ENCODE peak calls at places on chromosome 18, in four cellular contexts. E is H9, I is IMR-90, M is neuronal stem cell. Z is an unnamed sample. For H3K4me1, the result is how much of the 10 kb centered on the place peaks cover.

GRCh38 chr18:13464432-13465125 is 246.0 kb downstream of the LDLRAD4 start:
- DNase-seq in E (no peak), I (no peak), M (no peak), Z (no peak)

GRCh38 chr18:76657911-76658475 is 163.0 kb upstream of the ZNF516 start:
- DNase-seq in E (no peak), I (no peak), M (no peak), Z (no peak)

GRCh38 chr18:11147371-11147860 is 2.0 kb downstream of the PIEZO2 start:
- DNase-seq in E (peak), I (no peak), M (no peak), Z (peak)

GRCh38 chr18:23281626-23282436 is 146.5 kb downstream of the CABLES1 start:
- DNase-seq in E (peak), I (no peak), M (no peak), Z (peak)

GRCh38 chr18:68733693-68734092 is 18.8 kb upstream of the TMX3 start:
- DNase-seq in E (no peak), I (peak), M (no peak), Z (peak)

GRCh38 chr18:62935994-62936393 is 220.7 kb downstream of the PHLPP1 start:
- DNase-seq in E (no peak), I (no peak), M (no peak), Z (peak)

GRCh38 chr18:39909706-39910105 is 2045.3 kb upstream of the PIK3C3 start:
- DNase-seq in E (no peak), I (no peak), M (no peak), Z (no peak)

GRCh38 chr18:78716022-78716421 is 263.6 kb upstream of the SALL3 start:
- DNase-seq in E (no peak), I (no peak), M (no peak), Z (no peak)

GRCh38 chr18:14025306-14025940 is 106.8 kb downstream of the ZNF519 start:
- DNase-seq in E (peak), I (no peak), M (no peak), Z (no peak)

GRCh38 chr18:54033087-54033486 is 191.4 kb downstream of the MBD2 start:
- DNase-seq in E (no peak), I (no peak), M (no peak), Z (peak)

GRCh38 chr18:1906421-1906820 is 664.9 kb downstream of the METTL4 start:
- DNase-seq in E (no peak), I (no peak), M (no peak), Z (no peak)

GRCh38 chr18:77223653-77224052 is 26.0 kb upstream of the GALR1 start:
- DNase-seq in E (no peak), I (peak), M (no peak), Z (no peak)

GRCh38 chr18:75530548-75531211 is 103.2 kb upstream of the SMIM21 start:
- DNase-seq in E (no peak), I (peak), M (no peak), Z (no peak)

GRCh38 chr18:77401173-77401572 is 151.5 kb downstream of the GALR1 start:
- DNase-seq in E (no peak), I (no peak), M (no peak), Z (no peak)

GRCh38 chr18:78772369-78773302 is 207.0 kb upstream of the SALL3 start:
- DNase-seq in E (no peak), I (no peak), M (no peak), Z (no peak)

GRCh38 chr18:77062518-77063003 is 70.0 kb downstream of the MBP start:
- DNase-seq in E (no peak), I (peak), M (no peak), Z (peak)

GRCh38 chr18:47775961-47776360 is 154.5 kb downstream of the SMAD2 start:
- DNase-seq in E (no peak), I (peak), M (no peak), Z (peak)

GRCh38 chr18:906416-907170 is 1.9 kb downstream of the ADCYAP1 start:
- DNase-seq in E (peak), I (no peak), M (no peak), Z (peak)

GRCh38 chr18:61606759-61607158 is 273.5 kb downstream of the CDH20 start:
- DNase-seq in E (peak), I (peak), M (peak), Z (peak)

GRCh38 chr18:67924656-67925055 is 408.1 kb upstream of the DSEL start:
- DNase-seq in E (no peak), I (no peak), M (no peak), Z (no peak)

GRCh38 chr18:79781331-79781941 is 16.3 kb upstream of the KCNG2 start:
- DNase-seq in E (no peak), I (no peak), M (no peak), Z (no peak)

GRCh38 chr18:79832169-79832568 is 34.4 kb downstream of the KCNG2 start:
- DNase-seq in E (no peak), I (no peak), M (no peak), Z (no peak)

GRCh38 chr18:77700051-77700450 is 450.4 kb downstream of the GALR1 start:
- DNase-seq in E (no peak), I (no peak), M (no peak), Z (no peak)

DNA sequence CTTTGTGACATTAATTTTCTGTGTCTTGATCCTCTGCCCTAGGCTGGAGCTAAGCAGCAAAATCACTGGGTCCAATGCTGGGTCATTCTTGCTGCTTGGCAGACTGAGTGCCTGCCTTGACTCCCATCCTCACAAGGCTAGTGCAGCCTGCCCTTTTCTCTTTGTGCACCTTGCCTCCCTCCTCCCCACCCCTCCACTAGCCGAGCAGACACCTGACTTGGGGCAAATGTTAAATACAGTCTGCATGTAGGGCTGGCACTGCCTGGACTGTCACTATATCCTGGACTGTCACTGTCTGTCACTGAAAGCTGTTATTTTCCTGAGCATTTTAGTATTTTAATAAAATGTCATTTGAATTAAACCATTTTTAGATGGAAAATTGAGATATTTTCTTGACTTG is 33.4 kb downstream of the MAPRE2 start:
- DNase-seq in E (no peak), I (no peak), M (no peak), Z (no peak)
- H3K4me1 ChIP-seq in E (under half), I (under half), M (under half), Z (under half)

GRCh38 chr18:32470136-32470712 is 458 bp downstream of the GAREM1 start:
- DNase-seq in E (peak), I (peak), M (peak), Z (peak)
- H3K4ac ChIP-seq in E (no peak), I (no peak), M (no peak), Z (peak)

DNA sequence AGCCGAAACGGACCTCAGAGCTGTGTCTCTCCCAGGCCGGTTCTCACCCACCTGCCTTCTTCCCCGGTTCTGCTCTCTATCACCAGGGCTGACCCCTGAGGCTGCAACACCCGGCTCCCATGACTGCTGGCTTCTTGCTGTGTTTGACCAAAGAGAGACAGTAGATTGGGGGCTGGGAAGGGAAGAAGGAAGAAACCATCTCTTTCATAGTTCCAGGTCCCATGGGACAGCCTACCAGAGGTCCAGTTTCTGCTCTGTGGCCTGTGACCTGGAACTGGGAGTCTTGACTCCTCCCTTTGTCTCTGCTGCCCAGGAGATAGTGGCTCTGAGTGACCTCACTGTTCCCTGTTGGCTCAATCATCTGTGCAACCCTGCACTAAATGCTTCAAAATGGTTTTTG is 38.1 kb downstream of the ALPK2 start:
- DNase-seq in E (no peak), I (no peak), M (no peak), Z (no peak)
- H2BK15ac ChIP-seq in E (no peak), I (peak), M (peak), Z (no peak)

GRCh38 chr18:58579561-58580047 is 49.3 kb downstream of the ALPK2 start:
- DNase-seq in E (no peak), I (peak), M (no peak), Z (peak)

GRCh38 chr18:58580623-58581022 is 48.3 kb downstream of the ALPK2 start:
- DNase-seq in E (peak), I (peak), M (no peak), Z (peak)

GRCh38 chr18:58581265-58581664 is 47.6 kb downstream of the ALPK2 start:
- DNase-seq in E (peak), I (peak), M (no peak), Z (peak)

GRCh38 chr18:58578835-58579560 is 49.9 kb downstream of the ALPK2 start:
- DNase-seq in E (no peak), I (peak), M (no peak), Z (peak)

DNA sequence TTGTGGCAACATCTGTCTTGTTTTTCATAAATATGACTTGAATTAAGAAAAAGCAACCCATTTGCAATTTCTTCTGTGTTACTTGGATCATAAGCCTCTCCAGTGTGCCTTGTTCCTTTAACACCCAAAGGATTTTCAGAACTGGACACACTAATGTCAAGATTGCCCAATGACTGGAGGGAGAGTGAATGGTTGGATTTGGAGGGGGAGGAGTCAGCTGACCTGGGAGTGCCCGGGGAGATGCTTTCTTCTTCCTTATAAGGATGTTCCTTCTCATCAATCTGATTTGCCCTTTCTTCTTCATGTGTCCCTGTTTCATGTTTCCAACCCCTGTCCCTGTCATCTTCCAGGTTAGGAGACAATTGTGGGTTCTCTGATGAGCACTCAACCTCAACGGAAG is 48.8 kb downstream of the ALPK2 start:
- DNase-seq in E (no peak), I (peak), M (no peak), Z (no peak)
- H3K4me1 ChIP-seq in E (under half), I (under half), M (under half), Z (under half)

GRCh38 chr18:52781113-52781512 is 441.1 kb downstream of the DCC start:
- DNase-seq in E (no peak), I (no peak), M (no peak), Z (no peak)
- H3K4ac ChIP-seq in E (no peak), I (no peak), M (no peak), Z (no peak)

GRCh38 chr18:48915621-48916425 is 34.9 kb downstream of the SMAD7 start:
- DNase-seq in E (peak), I (peak), M (no peak), Z (peak)

GRCh38 chr18:48917579-48918101 is 33.1 kb downstream of the SMAD7 start:
- DNase-seq in E (peak), I (no peak), M (no peak), Z (no peak)

GRCh38 chr18:48913723-48914122 is 37.0 kb downstream of the SMAD7 start:
- DNase-seq in E (peak), I (no peak), M (no peak), Z (no peak)

GRCh38 chr18:48913201-48913600 is 37.6 kb downstream of the SMAD7 start:
- DNase-seq in E (peak), I (no peak), M (no peak), Z (no peak)

GRCh38 chr18:48914581-48915251 is 36.0 kb downstream of the SMAD7 start:
- DNase-seq in E (peak), I (no peak), M (no peak), Z (no peak)
- H2BK15ac ChIP-seq in E (no peak), I (no peak), M (no peak), Z (no peak)

GRCh38 chr18:8794133-8794986 is 89.0 kb downstream of the MTCL1 start:
- DNase-seq in E (no peak), I (peak), M (no peak), Z (peak)

GRCh38 chr18:8797206-8797605 is 91.8 kb downstream of the MTCL1 start:
- DNase-seq in E (no peak), I (peak), M (no peak), Z (no peak)

GRCh38 chr18:8792688-8793316 is 87.4 kb downstream of the MTCL1 start:
- DNase-seq in E (no peak), I (no peak), M (no peak), Z (no peak)

GRCh38 chr18:8793445-8794132 is 88.2 kb downstream of the MTCL1 start:
- DNase-seq in E (no peak), I (no peak), M (no peak), Z (no peak)

GRCh38 chr18:8795586-8795985 is 90.2 kb downstream of the MTCL1 start:
- DNase-seq in E (no peak), I (no peak), M (no peak), Z (peak)
- H3K4me1 ChIP-seq in E (under half), I (under half), M (under half), Z (under half)

GRCh38 chr18:45254683-45255082 is 360.6 kb upstream of the SLC14A2 start:
- DNase-seq in E (no peak), I (no peak), M (no peak), Z (no peak)
- H3K4ac ChIP-seq in E (no peak), I (peak), M (no peak), Z (no peak)

GRCh38 chr18:8688428-8688827 is 16.9 kb upstream of the MTCL1 start:
- DNase-seq in E (no peak), I (no peak), M (no peak), Z (no peak)

GRCh38 chr18:8685914-8686216 is 19.5 kb upstream of the MTCL1 start:
- DNase-seq in E (no peak), I (no peak), M (no peak), Z (no peak)

GRCh38 chr18:8684577-8684976 is 20.8 kb upstream of the MTCL1 start:
- DNase-seq in E (no peak), I (no peak), M (no peak), Z (no peak)

GRCh38 chr18:8686556-8686955 is 18.8 kb upstream of the MTCL1 start:
- DNase-seq in E (no peak), I (no peak), M (no peak), Z (peak)

DNA sequence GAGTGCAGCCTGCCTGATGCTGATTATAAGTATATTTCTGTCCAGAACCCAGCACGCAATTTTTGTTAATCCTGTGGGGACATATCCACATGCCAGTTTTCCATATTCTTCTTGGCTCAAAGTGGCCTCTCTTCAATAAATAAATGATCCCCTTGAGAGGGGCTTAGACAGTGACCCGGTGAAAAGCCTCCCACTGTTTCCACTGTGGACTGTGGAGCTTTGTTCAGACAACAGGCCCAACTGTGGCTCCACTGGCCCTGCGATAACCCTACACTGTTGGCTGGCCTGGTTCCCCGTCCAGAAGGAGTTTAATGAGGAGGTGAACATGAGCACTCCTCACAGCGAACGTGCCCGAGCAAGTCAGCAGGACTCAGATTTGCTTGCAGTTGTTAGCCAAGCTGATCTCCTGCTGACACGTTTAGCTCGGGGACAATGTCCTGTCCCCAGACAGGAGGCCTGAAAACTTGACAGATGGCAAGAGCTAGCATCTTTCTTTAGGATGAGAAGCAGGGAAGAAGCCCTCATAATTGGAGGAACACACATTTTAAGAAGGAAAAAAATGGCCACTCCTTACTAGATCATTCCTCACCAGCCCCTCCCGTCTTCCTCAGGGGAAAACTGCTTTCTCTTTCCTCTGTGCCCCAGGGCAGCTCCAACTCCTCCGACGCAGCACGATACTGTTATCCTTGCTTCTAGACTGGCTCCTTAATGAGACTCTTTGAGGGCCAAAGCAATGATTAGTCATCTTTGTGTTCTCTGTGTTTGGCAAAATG is 20.0 kb upstream of the MTCL1 start:
- DNase-seq in E (no peak), I (peak), M (no peak), Z (peak)
- H2BK15ac ChIP-seq in E (no peak), I (no peak), M (no peak), Z (no peak)